ENCODE peak calls at places on chromosomes 13 and 19, in five cellular contexts. R, O, C, J and W are unnamed samples.
A peak's percentile ranks its signal among the peaks of the same experiment; 100 is the strongest.

GRCh38 chr13:40125336-40125735 is 469.9 kb downstream of the COG6 start:
- DNase-seq in R (no peak), O (no peak), C (no peak), J (no peak), W (no peak)

GRCh38 chr13:111062305-111062704 is 52.8 kb upstream of the ARHGEF7 start:
- DNase-seq in R (no peak), O (no peak), C (no peak), J (no peak), W (no peak)

GRCh38 chr13:29877456-29878096 is 27.2 kb upstream of the UBL3 start:
- DNase-seq in R (no peak), O (no peak), C (no peak), J (no peak), W (no peak)

GRCh38 chr19:8609210-8610040 is 1.1 kb downstream of the ADAMTS10 start:
- DNase-seq in R (peak; percentile 15), O (peak; percentile 60), C (peak; percentile 36), J (peak; percentile 31), W (peak; percentile 91)

GRCh38 chr19:49952906-49953305 is 8.1 kb downstream of the SIGLEC11 start:
- DNase-seq in R (no peak), O (no peak), C (no peak), J (no peak), W (no peak)

GRCh38 chr13:31207630-31208549 is 8.1 kb downstream of the B3GLCT start:
- DNase-seq in R (no peak), O (peak; percentile 73), C (no peak), J (no peak), W (no peak)

GRCh38 chr19:15109768-15110417 is 2.7 kb downstream of the SYDE1 start:
- DNase-seq in R (no peak), O (no peak), C (no peak), J (no peak), W (no peak)

GRCh38 chr13:93558637-93559036 is 332.0 kb downstream of the GPC6 start:
- DNase-seq in R (no peak), O (peak; percentile 16), C (no peak), J (no peak), W (no peak)

GRCh38 chr13:40446365-40446764 is 220.1 kb downstream of the FOXO1 start:
- DNase-seq in R (no peak), O (no peak), C (no peak), J (no peak), W (no peak)

GRCh38 chr19:39335168-39335567 is 675 bp downstream of the GMFG start:
- DNase-seq in R (no peak), O (no peak), C (no peak), J (peak; percentile 54), W (no peak)

GRCh38 chr13:26946675-26947342 is 186.2 kb upstream of the GPR12 start:
- DNase-seq in R (peak; percentile 44), O (peak; percentile 73), C (no peak), J (peak; percentile 39), W (peak; percentile 71)

GRCh38 chr13:49586717-49587116 is 1.4 kb upstream of the RCBTB1 start:
- DNase-seq in R (no peak), O (no peak), C (no peak), J (no peak), W (no peak)

GRCh38 chr19:3056454-3057016 is 5.8 kb downstream of the TLE5 start:
- DNase-seq in R (no peak), O (no peak), C (no peak), J (no peak), W (no peak)

GRCh38 chr19:10946964-10947657 is 13.7 kb upstream of the SMARCA4 start:
- DNase-seq in R (no peak), O (peak; percentile 60), C (no peak), J (no peak), W (no peak)

GRCh38 chr19:42175952-42176648 is 41.4 kb downstream of the DEDD2 start:
- DNase-seq in R (no peak), O (peak; percentile 17), C (no peak), J (no peak), W (peak; percentile 69)

GRCh38 chr19:43634516-43634876 is 5.2 kb downstream of the CADM4 start:
- DNase-seq in R (no peak), O (no peak), C (no peak), J (no peak), W (no peak)

GRCh38 chr13:23725922-23726321 is 155.7 kb downstream of the TNFRSF19 start:
- DNase-seq in R (no peak), O (no peak), C (no peak), J (no peak), W (no peak)

GRCh38 chr19:8811315-8812172 is 20.6 kb downstream of the ZNF558 start:
- DNase-seq in R (no peak), O (peak; percentile 15), C (no peak), J (no peak), W (no peak)

GRCh38 chr13:110012102-110012739 is 225.8 kb upstream of the IRS2 start:
- DNase-seq in R (peak; percentile 60), O (peak; percentile 97), C (no peak), J (no peak), W (peak; percentile 91)

GRCh38 chr13:85582890-85583289 is 216.3 kb downstream of the SLITRK6 start:
- DNase-seq in R (no peak), O (peak; percentile 28), C (no peak), J (no peak), W (no peak)

GRCh38 chr13:33379597-33379996 is 94.0 kb upstream of the STARD13 start:
- DNase-seq in R (no peak), O (no peak), C (no peak), J (no peak), W (no peak)

GRCh38 chr19:12782424-12783225 is 7.3 kb upstream of the HOOK2 start:
- DNase-seq in R (no peak), O (peak; percentile 85), C (no peak), J (peak; percentile 87), W (no peak)

GRCh38 chr13:111259058-111259457 is 61.4 kb upstream of the TEX29 start:
- DNase-seq in R (no peak), O (no peak), C (no peak), J (no peak), W (no peak)

DNA sequence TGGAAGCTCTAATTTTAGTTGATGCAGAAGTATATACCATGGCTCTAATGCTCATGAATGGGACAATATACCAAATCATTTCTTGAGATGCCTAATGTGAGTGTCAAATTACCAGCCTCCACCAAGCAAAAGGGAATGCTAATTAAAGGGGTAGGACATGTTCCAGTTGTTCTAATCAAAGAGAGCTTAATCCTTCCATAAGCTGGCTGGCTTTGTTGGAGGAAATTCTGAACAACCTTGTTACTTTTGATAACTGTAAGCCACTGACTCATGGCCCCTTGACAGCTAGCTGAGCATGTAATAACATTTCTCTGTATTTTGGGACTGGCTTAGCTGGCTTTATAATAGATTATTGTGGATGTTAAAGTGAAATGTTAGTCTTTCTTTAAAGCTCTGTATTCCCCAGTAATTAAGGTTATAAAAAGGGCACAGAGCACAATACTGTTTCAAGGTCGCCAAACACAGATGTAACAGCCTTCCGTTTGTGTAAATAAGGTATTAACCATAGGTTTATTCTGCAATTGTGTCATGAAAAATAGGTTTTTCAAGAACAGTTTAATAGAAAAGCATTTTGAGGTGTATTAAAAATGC is 1194.0 kb downstream of the PCDH9 start:
- DNase-seq in R (no peak), O (peak; percentile 4), C (no peak), J (no peak), W (no peak)
- TF ChIP-seq CEBPB in R (no peak), O (no peak), C (no peak), J (no peak), W (no peak)

GRCh38 chr13:81224502-81224833 is 883.5 kb upstream of the SPRY2 start:
- DNase-seq in R (no peak), O (no peak), C (no peak), J (no peak), W (no peak)
- TF ChIP-seq CEBPB in R (no peak), O (no peak), C (no peak), J (no peak), W (no peak)

GRCh38 chr19:7267792-7268736 is 26.1 kb downstream of the INSR start:
- DNase-seq in R (no peak), O (no peak), C (no peak), J (no peak), W (no peak)

GRCh38 chr19:7268737-7269098 is 25.5 kb downstream of the INSR start:
- DNase-seq in R (no peak), O (no peak), C (no peak), J (no peak), W (no peak)

GRCh38 chr19:7272856-7273578 is 21.2 kb downstream of the INSR start:
- DNase-seq in R (no peak), O (no peak), C (no peak), J (no peak), W (no peak)
- TF ChIP-seq CEBPB in R (no peak), O (no peak), C (no peak), J (no peak), W (no peak)

GRCh38 chr19:57434386-57435061 is 601 bp upstream of the ZNF749 start:
- DNase-seq in R (no peak), O (no peak), C (no peak), J (no peak), W (no peak)
- TF ChIP-seq CEBPB in R (no peak), O (no peak), C (no peak), J (no peak), W (no peak)

GRCh38 chr19:47258895-47259555 is 2.7 kb downstream of the CCDC9 start:
- DNase-seq in R (no peak), O (no peak), C (no peak), J (no peak), W (no peak)

GRCh38 chr19:47256688-47257410 is 524 bp downstream of the CCDC9 start:
- DNase-seq in R (peak; percentile 95), O (peak; percentile 98), C (peak; percentile 98), J (peak; percentile 96), W (peak; percentile 99)

GRCh38 chr19:47258434-47258833 is 2.1 kb downstream of the CCDC9 start:
- DNase-seq in R (no peak), O (no peak), C (no peak), J (no peak), W (no peak)

GRCh38 chr19:47255947-47256687 is at the start of gene CCDC9:
- DNase-seq in R (peak; percentile 92), O (peak; percentile 95), C (peak; percentile 91), J (no peak), W (peak; percentile 99)

GRCh38 chr19:47257411-47258169 is 1.3 kb downstream of the CCDC9 start:
- DNase-seq in R (no peak), O (no peak), C (no peak), J (no peak), W (no peak)
- TF ChIP-seq CEBPB in R (no peak), O (no peak), C (no peak), J (no peak), W (no peak)

DNA sequence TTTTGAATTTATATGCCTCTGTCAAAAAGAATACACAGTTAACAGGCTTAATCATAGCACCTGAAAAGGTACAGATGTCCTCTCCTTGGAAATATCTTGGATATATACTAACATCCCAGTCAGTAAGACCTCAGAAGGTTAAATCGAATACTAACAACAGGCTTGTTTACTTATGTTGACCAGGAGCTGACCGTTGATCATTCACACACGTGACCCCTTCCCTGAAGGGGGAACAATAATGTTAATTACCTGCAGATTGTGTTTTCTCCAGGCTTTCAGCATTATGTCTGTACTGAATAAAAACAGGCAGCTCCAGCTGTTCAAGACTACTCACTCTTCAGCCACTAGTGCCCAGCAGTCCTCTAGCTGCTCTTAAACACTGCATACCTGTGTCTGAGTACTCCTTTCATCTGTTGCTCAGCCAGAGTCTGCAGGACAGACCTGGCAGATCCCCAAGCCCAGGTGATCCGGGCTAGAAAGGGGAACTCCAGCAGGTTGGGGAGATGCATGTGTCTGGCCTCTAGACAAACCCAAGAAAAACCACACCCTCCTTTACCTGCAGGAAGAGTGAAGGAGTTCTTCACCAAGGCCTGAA is 163.9 kb downstream of the RNF17 start:
- DNase-seq in R (no peak), O (no peak), C (no peak), J (no peak), W (no peak)
- TF ChIP-seq CEBPB in R (no peak), O (no peak), C (no peak), J (no peak), W (no peak)

GRCh38 chr13:94966380-94966779 is 254.0 kb upstream of the SOX21 start:
- DNase-seq in R (no peak), O (no peak), C (no peak), J (no peak), W (no peak)
- TF ChIP-seq CEBPB in R (no peak), O (no peak), C (no peak), J (no peak), W (no peak)